ENCODE peak calls at places on chromosome 21, in six cellular contexts. C is activated CD4-positive, alpha-beta T cell treated with anti-CD3 and anti-CD28 coated beads, Interleukin-2, amount 50 U/mL, for 1 hour; G is cerebellum; Z is pancreas; J is A172; O is MCF 10A. Y is an unnamed sample.

GRCh38 chr21:45330851-45331261 is 43.2 kb upstream of the POFUT2 start:
- DNase-seq in J (no peak), G (no peak), O (no peak), C (no peak), Z (no peak), Y (no peak)

GRCh38 chr21:28473530-28474225 is 519.0 kb downstream of the LTN1 start:
- DNase-seq in G (no peak), O (no peak), C (no peak), Z (no peak), J (no peak), Y (no peak)

GRCh38 chr21:24856326-24856725 is 751.0 kb downstream of the MRPL39 start:
- DNase-seq in O (no peak), J (no peak), Z (no peak), C (no peak), G (no peak), Y (no peak)

GRCh38 chr21:42264245-42265195 is 45.6 kb downstream of the ABCG1 start:
- DNase-seq in G (no peak), Z (peak), J (no peak), O (no peak), C (no peak), Y (no peak)

GRCh38 chr21:40809673-40810072 is 37.3 kb downstream of the DSCAM start:
- DNase-seq in O (no peak), G (no peak), Z (no peak), C (no peak), J (no peak), Y (no peak)

GRCh38 chr21:43611598-43612369 is 47.5 kb downstream of the HSF2BP start:
- DNase-seq in C (no peak), J (peak), O (peak), G (peak), Z (peak), Y (no peak)

GRCh38 chr21:38170283-38170682 is 86.5 kb upstream of the KCNJ15 start:
- DNase-seq in C (peak), J (peak), G (no peak), O (peak), Z (no peak), Y (no peak)

GRCh38 chr21:36166705-36167104 is 10.1 kb downstream of the DOP1B start:
- DNase-seq in O (no peak), Z (no peak), G (peak), J (peak), C (no peak), Y (no peak)

GRCh38 chr21:46173573-46173972 is 10.7 kb downstream of the SPATC1L start:
- DNase-seq in Z (no peak), J (no peak), O (no peak), C (no peak), G (no peak), Y (no peak)

GRCh38 chr21:18373631-18374030 is 30.0 kb downstream of the TMPRSS15 start:
- DNase-seq in O (no peak), Z (no peak), G (no peak), C (no peak), J (no peak), Y (no peak)

GRCh38 chr21:36750579-36750959 is 51.7 kb downstream of the SIM2 start:
- DNase-seq in J (no peak), C (no peak), Z (no peak), G (no peak), O (no peak), Y (no peak)

GRCh38 chr21:15122241-15122640 is 57.4 kb upstream of the NRIP1 start:
- DNase-seq in J (no peak), O (no peak), Z (no peak), C (no peak), G (no peak), Y (no peak)